ENCODE peak calls at places on chromosomes 6 and 20, in four cellular contexts. Y is sigmoid colon, T is tibial nerve, O is right lobe of liver. N is an unnamed sample.

GRCh38 chr6:48957781-48958180 is 505.3 kb downstream of the MMUT start:
- DNase-seq in O (no peak), Y (no peak), T (no peak), N (no peak)

GRCh38 chr6:102950967-102951366 is 1557.5 kb downstream of the GRIK2 start:
- DNase-seq in O (no peak), Y (no peak), T (no peak), N (no peak)

GRCh38 chr20:34703573-34704176 is 469 bp upstream of the TP53INP2 start:
- DNase-seq in T (peak; percentile 17), Y (peak; percentile 77), O (no peak), N (no peak)

GRCh38 chr20:15596220-15596875 is 976.9 kb downstream of the KIF16B start:
- DNase-seq in T (no peak), Y (no peak), O (no peak), N (no peak)

GRCh38 chr20:45500022-45500421 is 15.4 kb downstream of the SPINT3 start:
- DNase-seq in T (no peak), O (no peak), Y (no peak), N (no peak)

GRCh38 chr6:30556964-30557682 is at the start of gene PRR3:
- DNase-seq in Y (peak; percentile 91), O (peak; percentile 84), T (no peak), N (peak; percentile 52)

GRCh38 chr6:116027821-116028220 is 32.9 kb downstream of the FRK start:
- DNase-seq in T (no peak), O (no peak), Y (no peak), N (no peak)

GRCh38 chr20:32820698-32821378 is 1.1 kb downstream of the MAPRE1 start:
- DNase-seq in Y (peak; percentile 67), O (no peak), T (no peak), N (no peak)

GRCh38 chr6:143842468-143842901 is 653 bp upstream of the LTV1 start:
- DNase-seq in Y (no peak), O (no peak), T (no peak), N (no peak)

GRCh38 chr6:169564453-169565240 is 137.2 kb downstream of the WDR27 start:
- DNase-seq in Y (no peak), T (no peak), O (no peak), N (no peak)

GRCh38 chr6:110334425-110335158 is 23.6 kb downstream of the METTL24 start:
- DNase-seq in T (no peak), Y (peak; percentile 79), O (no peak), N (no peak)

GRCh38 chr6:135424385-135424784 is 73.2 kb downstream of the AHI1 start:
- DNase-seq in O (no peak), Y (no peak), T (no peak), N (no peak)

GRCh38 chr20:22744341-22745193 is 160.2 kb upstream of the FOXA2 start:
- DNase-seq in Y (no peak), O (no peak), T (no peak), N (no peak)

GRCh38 chr6:29516108-29516507 is 28.4 kb upstream of the MAS1L start:
- DNase-seq in T (no peak), O (no peak), Y (no peak), N (no peak)

GRCh38 chr6:33965766-33966165 is 162.0 kb upstream of the MLN start:
- DNase-seq in Y (no peak), T (no peak), O (no peak), N (no peak)

GRCh38 chr20:35297153-35297552 is 4.9 kb upstream of the FAM83C start:
- DNase-seq in Y (no peak), O (no peak), T (no peak), N (no peak)

GRCh38 chr20:51871943-51872342 is 69.6 kb upstream of the SALL4 start:
- DNase-seq in Y (no peak), T (no peak), O (no peak), N (no peak)

GRCh38 chr6:150915868-150916267 is 50.4 kb downstream of the MTHFD1L start:
- DNase-seq in Y (no peak), T (no peak), O (no peak), N (no peak)

GRCh38 chr6:44499609-44500008 is 112.1 kb downstream of the CDC5L start:
- DNase-seq in T (no peak), O (no peak), Y (no peak), N (no peak)

GRCh38 chr6:112202639-112203341 is 51.6 kb downstream of the LAMA4 start:
- DNase-seq in O (no peak), Y (no peak), T (no peak), N (no peak)

GRCh38 chr20:47464380-47465101 is 37.1 kb upstream of the NCOA3 start:
- DNase-seq in T (peak; percentile 94), Y (peak; percentile 68), O (peak; percentile 56), N (no peak)

GRCh38 chr20:10616212-10616611 is 57.6 kb downstream of the JAG1 start:
- DNase-seq in T (no peak), Y (no peak), O (no peak), N (no peak)

GRCh38 chr6:141587482-141588266 is 545.1 kb upstream of the GJE1 start:
- DNase-seq in T (no peak), O (no peak), Y (no peak), N (no peak)

GRCh38 chr6:158506577-158506976 is 53.3 kb upstream of the TMEM181 start:
- DNase-seq in O (no peak), T (no peak), Y (no peak), N (no peak)

GRCh38 chr20:25867776-25868649 is 171.4 kb upstream of the ZNF337 start:
- DNase-seq in O (peak; percentile 68), T (peak; percentile 50), Y (peak; percentile 89), N (no peak)

DNA sequence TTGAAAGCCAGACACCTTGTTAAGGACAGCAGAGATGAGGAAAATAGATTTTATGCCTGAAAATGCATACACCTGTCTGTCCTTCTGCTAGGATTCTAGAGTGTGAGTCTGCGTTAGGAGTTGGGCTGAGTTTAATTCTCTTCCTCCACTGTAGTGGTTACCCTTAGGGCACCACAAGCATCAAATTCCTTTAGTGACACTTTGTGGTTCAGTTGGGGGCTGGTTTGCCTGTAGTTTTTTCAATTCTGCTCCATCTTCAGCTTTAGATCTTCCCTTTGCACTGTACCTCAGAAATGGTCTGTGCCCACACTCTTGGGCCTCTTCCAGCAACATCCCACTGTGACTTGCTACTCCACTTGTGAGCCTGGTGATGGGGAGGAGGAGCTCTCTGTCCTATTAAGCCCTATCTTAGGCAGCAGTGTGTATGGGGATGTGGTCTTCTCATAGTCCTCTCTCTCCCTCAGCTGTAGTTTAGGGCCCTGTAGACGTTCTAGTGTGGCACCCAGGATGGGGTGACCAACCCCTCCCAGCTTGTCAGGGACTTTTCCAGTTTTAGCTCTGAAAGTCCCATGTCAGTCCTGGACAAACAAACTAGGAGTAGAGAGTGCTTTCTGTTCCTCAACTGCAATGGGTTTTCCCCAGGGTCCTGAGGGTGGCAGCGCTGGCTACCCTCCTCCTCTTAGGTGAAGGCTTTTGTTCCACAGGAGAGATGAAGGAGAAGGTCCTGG is 19.7 kb upstream of the OGFRL1 start:
- DNase-seq in O (no peak), T (no peak), Y (no peak), N (no peak)
- TF ChIP-seq POLR2A in O (no peak), T (no peak), Y (no peak), N (no peak)

GRCh38 chr6:99424761-99425646 is at the start of gene PNISR:
- DNase-seq in Y (peak; percentile 96), T (peak; percentile 98), O (peak; percentile 86), N (peak; percentile 45)
- TF ChIP-seq POLR2A in Y (peak; percentile 11), T (peak; percentile 67), O (no peak), N (peak; percentile 82)

GRCh38 chr6:97040355-97040860 is 115.9 kb downstream of the KLHL32 start:
- DNase-seq in Y (no peak), O (no peak), T (no peak), N (no peak)

GRCh38 chr6:97032950-97033349 is 108.4 kb downstream of the KLHL32 start:
- DNase-seq in O (no peak), T (no peak), Y (no peak), N (no peak)

GRCh38 chr6:97038437-97038836 is 113.9 kb downstream of the KLHL32 start:
- DNase-seq in T (no peak), Y (no peak), O (no peak), N (no peak)
- TF ChIP-seq POLR2A in T (no peak), Y (no peak), O (no peak), N (no peak)

GRCh38 chr6:7315684-7316366 is 2.8 kb upstream of the SSR1 start:
- DNase-seq in Y (no peak), T (no peak), O (no peak), N (no peak)
- TF ChIP-seq POLR2A in Y (no peak), T (no peak), O (no peak), N (no peak)

DNA sequence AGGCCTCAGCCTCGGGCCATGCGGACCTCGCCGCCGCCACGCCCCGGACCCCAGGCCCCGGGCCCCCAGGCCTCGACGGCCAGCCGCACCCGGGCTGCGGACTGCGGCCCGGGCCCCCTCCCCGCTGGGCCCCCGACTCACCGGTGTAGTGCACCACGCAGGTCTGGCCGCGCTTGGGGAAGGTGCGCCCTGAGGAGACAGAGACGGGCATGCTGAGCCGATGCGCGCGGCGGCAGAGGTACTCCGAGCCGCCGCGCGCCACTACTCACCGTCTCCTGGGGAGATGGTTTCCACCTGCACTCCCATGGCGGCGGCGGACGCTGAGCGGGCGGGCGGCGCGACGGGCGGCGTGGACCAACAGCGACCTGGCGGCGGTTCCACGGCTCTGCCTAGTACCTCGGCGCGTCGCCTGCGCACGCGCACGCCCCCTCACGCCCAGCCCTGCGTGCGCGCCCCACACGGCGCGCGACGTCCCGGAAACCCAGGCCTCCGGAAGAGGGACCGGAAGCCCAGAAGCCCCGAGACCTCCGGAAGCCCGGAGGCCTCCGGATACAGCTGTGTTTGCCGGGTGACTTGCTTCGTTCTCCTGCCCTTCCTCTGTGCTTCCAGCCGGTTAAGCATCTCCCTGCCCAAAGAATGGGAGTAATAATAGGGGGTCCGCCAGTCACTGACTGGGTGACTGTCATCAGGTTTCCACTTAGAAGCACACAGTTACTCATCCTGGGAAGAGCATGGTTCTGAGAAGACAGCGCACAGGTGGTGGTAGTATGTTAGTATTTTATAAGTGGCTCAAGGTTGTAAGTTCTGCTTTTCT is at the start of gene FKBP1A:
- DNase-seq in O (peak; percentile 93), T (peak; percentile 71), Y (peak; percentile 96), N (peak; percentile 71)
- TF ChIP-seq POLR2A in O (peak; percentile 97), T (peak; percentile 83), Y (peak; percentile 40), N (peak; percentile 86)

GRCh38 chr6:148747493-148748160 is 797 bp downstream of the UST start:
- DNase-seq in O (peak; percentile 62), T (peak; percentile 47), Y (peak; percentile 78), N (no peak)
- TF ChIP-seq POLR2A in O (no peak), T (no peak), Y (no peak), N (no peak)